ENCODE peak calls at places on chromosomes 5 and 9, in ten cellular contexts. M is activated CD8-positive, alpha-beta memory T cell treated with anti-CD3 and anti-CD28 coated beads for 4 hours; F is aorta; Y is A549; C is stomach; I is AML-193; T is activated T-cell treated with anti-CD3 and anti-CD28 coated beads for 1 hour; Q is fibroblast of lung; A is ELR; P is activated CD4-positive, alpha-beta T cell treated with anti-CD3 and anti-CD28 coated beads, Interleukin-2, amount 50 U/mL, for 48 hours. U is an unnamed sample.

GRCh38 chr5:159362190-159362589 is 31.9 kb upstream of the IL12B start:
- DNase-seq in M (no peak), F (no peak), Y (no peak), C (no peak), I (peak), T (no peak), Q (no peak), A (no peak), P (no peak), U (no peak)

GRCh38 chr5:68849103-68849502 is 244.7 kb upstream of the SLC30A5 start:
- DNase-seq in M (no peak), F (no peak), Y (no peak), C (no peak), I (no peak), T (no peak), Q (no peak), A (no peak), P (no peak), U (no peak)

GRCh38 chr9:19431361-19432171 is 22.8 kb downstream of the ACER2 start:
- DNase-seq in M (no peak), F (peak), Y (no peak), C (no peak), I (no peak), T (no peak), Q (peak), A (no peak), P (no peak), U (no peak)

GRCh38 chr9:21708225-21708624 is 94.2 kb upstream of the MTAP start:
- DNase-seq in M (no peak), F (no peak), Y (no peak), C (no peak), I (no peak), T (no peak), Q (peak), A (no peak), P (no peak), U (no peak)

GRCh38 chr9:92141144-92142129 is 26.2 kb upstream of the SPTLC1 start:
- DNase-seq in M (no peak), F (peak), Y (no peak), C (peak), I (no peak), T (no peak), Q (peak), A (peak), P (no peak), U (no peak)

GRCh38 chr9:117335797-117336435 is 78.9 kb downstream of the ASTN2 start:
- DNase-seq in M (no peak), F (no peak), Y (no peak), C (no peak), I (no peak), T (no peak), Q (no peak), A (no peak), P (no peak), U (no peak)

GRCh38 chr9:81626511-81626910 is 62.8 kb downstream of the TLE1 start:
- DNase-seq in M (no peak), F (no peak), Y (no peak), C (no peak), I (no peak), T (no peak), Q (peak), A (peak), P (no peak), U (no peak)

GRCh38 chr5:6384856-6385255 is 6.5 kb upstream of the MED10 start:
- DNase-seq in M (no peak), F (no peak), Y (no peak), C (no peak), I (no peak), T (no peak), Q (no peak), A (no peak), P (no peak), U (no peak)

GRCh38 chr5:80961376-80962281 is 1.5 kb downstream of the RASGRF2 start:
- DNase-seq in M (no peak), F (no peak), Y (no peak), C (no peak), I (no peak), T (peak), Q (peak), A (peak), P (peak), U (no peak)

GRCh38 chr5:16826379-16827125 is 109.5 kb downstream of the MYO10 start:
- DNase-seq in M (no peak), F (no peak), Y (no peak), C (no peak), I (no peak), T (no peak), Q (no peak), A (no peak), P (no peak), U (no peak)

GRCh38 chr5:55601209-55601618 is 66.5 kb upstream of the PLPP1 start:
- DNase-seq in M (no peak), F (peak), Y (peak), C (peak), I (no peak), T (no peak), Q (peak), A (peak), P (no peak), U (peak)

GRCh38 chr9:115849679-115850412 is 303.7 kb upstream of the PAPPA start:
- DNase-seq in M (no peak), F (no peak), Y (no peak), C (peak), I (no peak), T (no peak), Q (peak), A (peak), P (no peak), U (no peak)

GRCh38 chr5:17216974-17217325 is 481 bp upstream of the BASP1 start:
- DNase-seq in M (no peak), F (peak), Y (peak), C (no peak), I (no peak), T (no peak), Q (peak), A (peak), P (no peak), U (peak)

GRCh38 chr9:76895186-76895585 is 10.7 kb downstream of the PRUNE2 start:
- DNase-seq in M (no peak), F (no peak), Y (no peak), C (no peak), I (no peak), T (no peak), Q (peak), A (no peak), P (no peak), U (no peak)

GRCh38 chr9:127683723-127684122 is 23.1 kb upstream of the CFAP157 start:
- DNase-seq in M (no peak), F (no peak), Y (no peak), C (no peak), I (no peak), T (no peak), Q (peak), A (peak), P (no peak), U (no peak)

GRCh38 chr9:70511858-70512257 is 97.4 kb upstream of the KLF9 start:
- DNase-seq in M (no peak), F (no peak), Y (no peak), C (no peak), I (no peak), T (no peak), Q (no peak), A (no peak), P (no peak), U (no peak)

GRCh38 chr5:65674749-65675148 is 47.2 kb downstream of the SGTB start:
- DNase-seq in M (no peak), F (no peak), Y (no peak), C (no peak), I (no peak), T (no peak), Q (peak), A (peak), P (no peak), U (no peak)

GRCh38 chr9:109887079-109887478 is 107.1 kb downstream of the PALM2AKAP2 start:
- DNase-seq in M (no peak), F (no peak), Y (no peak), C (no peak), I (no peak), T (no peak), Q (peak), A (peak), P (no peak), U (no peak)

GRCh38 chr9:130846487-130847305 is 11.6 kb downstream of the ABL1 start:
- DNase-seq in M (no peak), F (peak), Y (peak), C (peak), I (no peak), T (no peak), Q (peak), A (peak), P (no peak), U (no peak)

GRCh38 chr5:126360467-126360866 is 62.7 kb upstream of the GRAMD2B start:
- DNase-seq in M (no peak), F (no peak), Y (no peak), C (no peak), I (no peak), T (no peak), Q (no peak), A (no peak), P (no peak), U (no peak)

GRCh38 chr9:133002147-133003070 is 23.9 kb downstream of the GFI1B start:
- DNase-seq in M (no peak), F (peak), Y (no peak), C (no peak), I (no peak), T (no peak), Q (no peak), A (no peak), P (no peak), U (peak)

GRCh38 chr5:65329266-65329665 is 152.5 kb downstream of the ADAMTS6 start:
- DNase-seq in M (no peak), F (no peak), Y (no peak), C (no peak), I (no peak), T (no peak), Q (peak), A (no peak), P (no peak), U (no peak)

GRCh38 chr5:152113401-152113800 is 188.8 kb upstream of the GLRA1 start:
- DNase-seq in M (peak), F (no peak), Y (no peak), C (no peak), I (no peak), T (peak), Q (peak), A (no peak), P (peak), U (no peak)

GRCh38 chr5:177117441-177118045 is 16.0 kb upstream of the NSD1 start:
- DNase-seq in M (no peak), F (peak), Y (no peak), C (no peak), I (no peak), T (no peak), Q (no peak), A (no peak), P (no peak), U (no peak)

GRCh38 chr9:136018257-136019031 is 57.3 kb upstream of the UBAC1 start:
- DNase-seq in M (no peak), F (no peak), Y (no peak), C (no peak), I (no peak), T (no peak), Q (no peak), A (no peak), P (no peak), U (no peak)

U was measured in prostate gland.